ENCODE peak calls at places on chromosomes 13 and 19, in nine cellular contexts. Z is OCI-LY7, N is pancreas, T is psoas muscle, G is lung, K is breast epithelium, W is tibial nerve, X is GM23338, O is small intestine. Q is an unnamed sample.

GRCh38 chr13:82681535-82681934 is 1200.7 kb downstream of the SLITRK1 start:
- DNase-seq in W (no peak), Z (no peak), N (no peak), G (no peak), O (no peak), K (no peak), X (no peak), T (no peak), Q (no peak)

GRCh38 chr13:76004411-76004810 is 368.3 kb downstream of the LMO7 start:
- DNase-seq in O (no peak), N (no peak), Z (no peak), G (no peak), W (no peak), X (no peak), T (no peak), K (no peak), Q (no peak)

GRCh38 chr13:20924758-20925394 is 22.3 kb upstream of the XPO4 start:
- DNase-seq in Z (peak; percentile 81), K (no peak), O (peak; percentile 67), W (peak; percentile 53), N (peak; percentile 74), X (peak; percentile 97), G (peak; percentile 83), T (peak; percentile 79), Q (no peak)

GRCh38 chr19:33375760-33376159 is 2.3 kb downstream of the CEBPG start:
- DNase-seq in K (no peak), W (no peak), X (no peak), T (no peak), Z (no peak), G (no peak), O (peak; percentile 77), N (no peak), Q (no peak)

GRCh38 chr19:574658-575526 is 2.5 kb downstream of the BSG start:
- DNase-seq in X (peak; percentile 16), O (peak; percentile 42), T (no peak), W (no peak), Z (peak; percentile 39), K (no peak), N (no peak), G (no peak), Q (no peak)

GRCh38 chr19:1400281-1401137 is 833 bp downstream of the GAMT start:
- DNase-seq in X (no peak), W (no peak), N (peak; percentile 77), T (peak; percentile 92), G (no peak), O (peak; percentile 23), Z (no peak), K (no peak), Q (no peak)

GRCh38 chr19:55251296-55252081 is 7.3 kb downstream of the PPP6R1 start:
- DNase-seq in T (peak; percentile 32), X (no peak), N (no peak), O (no peak), Z (peak; percentile 52), K (no peak), G (no peak), W (no peak), Q (no peak)

GRCh38 chr13:25171517-25172302 is at the start of gene AMER2:
- DNase-seq in Z (no peak), G (no peak), N (peak; percentile 38), O (no peak), X (peak; percentile 37), K (no peak), W (no peak), T (no peak), Q (no peak)

GRCh38 chr13:51435002-51435578 is 17.7 kb downstream of the INTS6 start:
- DNase-seq in G (no peak), T (no peak), W (no peak), O (peak; percentile 23), K (no peak), Z (peak; percentile 45), N (no peak), X (peak; percentile 39), Q (no peak)

GRCh38 chr13:111461445-111462149 is 141.2 kb downstream of the TEX29 start:
- DNase-seq in X (no peak), T (no peak), Z (no peak), G (no peak), W (no peak), N (no peak), O (no peak), K (no peak), Q (no peak)

GRCh38 chr19:24002256-24002945 is 84.6 kb upstream of the ZNF254 start:
- DNase-seq in W (no peak), Z (no peak), K (no peak), O (no peak), N (no peak), G (no peak), X (no peak), T (no peak), Q (no peak)

GRCh38 chr13:21799671-21800070 is 128.8 kb downstream of the FGF9 start:
- DNase-seq in X (no peak), T (no peak), K (no peak), O (no peak), N (no peak), W (no peak), G (no peak), Z (no peak), Q (no peak)

DNA sequence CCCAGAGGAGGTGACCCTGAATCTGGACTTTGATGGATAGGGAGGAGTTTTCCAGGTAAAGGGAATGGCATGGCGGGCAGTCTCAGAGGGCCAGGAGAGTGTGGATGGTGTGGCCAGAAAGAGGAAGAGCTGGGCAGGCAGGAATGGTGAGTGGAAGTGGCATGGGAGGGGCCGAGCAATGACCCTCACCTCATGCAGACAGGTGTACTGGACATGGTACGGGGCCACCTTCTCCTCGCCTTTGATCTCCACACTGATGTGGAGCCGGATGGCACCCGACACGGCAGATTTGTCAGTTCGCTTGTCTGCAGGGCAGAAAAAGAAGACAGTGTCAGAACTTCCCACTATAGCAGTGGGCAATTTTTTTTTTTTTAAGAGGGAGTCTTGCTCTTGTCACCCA is 45.5 kb downstream of the UNC13A start:
- DNase-seq in W (no peak), G (no peak), K (no peak), T (peak; percentile 15), O (no peak), Z (no peak), N (no peak), X (no peak), Q (no peak)
- H3K36me3 ChIP-seq in W (no peaks in the 10 kb centered on the region), G (no peaks in the 10 kb centered on the region), K (no peaks in the 10 kb centered on the region), T (no peaks in the 10 kb centered on the region), O (no peaks in the 10 kb centered on the region), Z (no peaks in the 10 kb centered on the region), N (no peaks in the 10 kb centered on the region), X (peaks cover 28% of the 10 kb centered on the region), Q (peaks cover 30% of the 10 kb centered on the region)

DNA sequence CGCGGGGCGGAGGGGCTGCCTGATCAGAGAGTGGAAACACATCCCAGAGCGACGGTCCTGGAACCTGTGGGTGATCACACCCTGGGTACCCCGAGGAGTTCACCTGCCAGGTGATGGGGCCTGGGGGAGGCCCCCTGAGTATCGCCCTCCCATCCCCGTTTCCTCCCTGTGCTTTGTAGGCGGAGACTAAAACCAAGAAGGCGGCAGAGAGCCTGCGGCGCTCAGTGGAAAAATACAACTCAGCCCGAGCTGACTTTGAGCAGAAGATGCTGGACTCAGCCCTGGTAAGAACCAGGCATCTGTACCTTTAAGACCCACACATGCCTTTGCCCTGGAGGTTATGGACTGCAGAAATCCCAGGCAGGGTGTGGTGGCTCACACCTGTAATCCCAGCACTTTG is 19.3 kb downstream of the FCHO1 start:
- DNase-seq in X (no peak), W (no peak), T (no peak), N (no peak), Z (no peak), K (no peak), G (no peak), O (no peak), Q (no peak)
- H3K4me1 ChIP-seq in X (no peaks in the 10 kb centered on the region), W (no peaks in the 10 kb centered on the region), T (no peaks in the 10 kb centered on the region), N (no peaks in the 10 kb centered on the region), Z (peaks cover 9% of the 10 kb centered on the region), K (no peaks in the 10 kb centered on the region), G (peaks cover 5% of the 10 kb centered on the region), O (no peaks in the 10 kb centered on the region), Q (peaks cover 2% of the 10 kb centered on the region)

GRCh38 chr19:4094291-4094690 is 27.6 kb upstream of the ZBTB7A start:
- DNase-seq in G (no peak), K (no peak), N (no peak), Z (no peak), W (no peak), X (no peak), O (no peak), T (peak; percentile 48), Q (no peak)

GRCh38 chr19:4095488-4095844 is 28.5 kb downstream of the MAP2K2 start:
- DNase-seq in Z (no peak), T (no peak), K (no peak), W (no peak), X (no peak), O (no peak), N (no peak), G (no peak), Q (no peak)

GRCh38 chr19:4094761-4095487 is 28.2 kb upstream of the ZBTB7A start:
- DNase-seq in K (no peak), Z (no peak), W (no peak), O (peak; percentile 72), N (no peak), T (no peak), X (no peak), G (no peak), Q (no peak)

GRCh38 chr19:4096049-4096892 is 27.7 kb downstream of the MAP2K2 start:
- DNase-seq in Z (no peak), N (no peak), K (no peak), X (no peak), O (peak; percentile 90), W (no peak), T (peak; percentile 49), G (no peak), Q (no peak)

DNA sequence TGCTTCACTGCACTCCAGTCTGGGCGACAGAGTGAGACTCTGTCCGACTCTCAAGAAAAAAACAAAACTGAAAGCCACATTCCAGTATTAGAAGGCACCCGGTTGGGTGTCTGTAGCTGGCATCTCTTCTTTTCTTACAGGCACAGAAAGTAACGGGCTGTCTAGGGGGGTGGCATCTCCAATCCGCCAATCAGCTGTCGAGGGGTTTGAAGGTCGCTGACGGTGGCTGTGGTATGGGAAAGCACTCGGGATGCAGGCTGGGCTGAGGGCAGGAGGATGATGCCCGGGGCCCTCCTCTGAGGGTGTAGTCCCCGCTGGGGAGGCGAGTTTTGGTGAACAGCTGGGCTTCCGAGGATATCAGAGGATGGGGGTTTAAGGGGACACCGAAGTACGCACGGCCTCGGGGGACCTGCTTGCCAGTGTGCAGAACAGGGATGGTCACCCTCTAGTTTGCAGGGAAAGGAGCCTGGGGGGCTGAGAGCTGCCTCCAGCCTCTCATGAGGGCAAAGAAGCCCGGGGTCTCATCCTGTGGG is 27.0 kb upstream of the ZBTB7A start:
- DNase-seq in T (no peak), N (no peak), X (no peak), G (no peak), O (no peak), W (no peak), Z (no peak), K (no peak), Q (no peak)
- H3K36me3 ChIP-seq in T (peaks cover 9% of the 10 kb centered on the region), N (peaks cover 4% of the 10 kb centered on the region), X (no peaks in the 10 kb centered on the region), G (peaks cover 49% of the 10 kb centered on the region), O (peaks cover 9% of the 10 kb centered on the region), W (peaks cover 5% of the 10 kb centered on the region), Z (peaks cover 46% of the 10 kb centered on the region), K (no peaks in the 10 kb centered on the region), Q (peaks cover 27% of the 10 kb centered on the region)

DNA sequence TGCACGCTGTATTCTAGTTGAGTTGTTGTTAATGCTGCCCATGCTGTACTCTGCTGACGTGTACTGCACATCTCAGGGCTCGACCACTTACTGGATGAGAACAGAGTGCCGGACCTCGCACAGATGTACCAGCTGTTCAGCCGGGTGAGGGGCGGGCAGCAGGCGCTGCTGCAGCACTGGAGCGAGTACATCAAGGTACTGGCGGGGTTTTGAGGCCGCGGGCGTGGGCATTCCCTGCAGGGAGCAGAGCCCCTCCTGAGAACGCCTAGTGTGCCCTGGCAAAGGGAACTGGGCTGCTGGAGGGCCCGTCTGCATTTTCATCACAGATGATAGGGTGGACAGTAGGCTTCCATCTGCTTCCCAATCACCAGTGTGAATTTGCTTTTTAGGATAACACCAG is 29.9 kb downstream of the CUL4A start:
- DNase-seq in X (no peak), O (no peak), N (no peak), W (no peak), G (no peak), Z (no peak), T (no peak), K (no peak), Q (no peak)
- H3K4me1 ChIP-seq in X (peaks cover 6% of the 10 kb centered on the region), O (no peaks in the 10 kb centered on the region), N (no peaks in the 10 kb centered on the region), W (no peaks in the 10 kb centered on the region), G (no peaks in the 10 kb centered on the region), Z (no peaks in the 10 kb centered on the region), T (no peaks in the 10 kb centered on the region), K (no peaks in the 10 kb centered on the region), Q (no peaks in the 10 kb centered on the region)

Q was measured in iPS DF 6.9.